ENCODE peak calls at places on chromosomes 7 and 10, in ten cellular contexts. H is RKO, X is hippocampal formation, B is COR-L47, F is fibroblast of lung, D is HFF-Myc, J is HS-5, R is AG08395, W is Calu3, G is GM06990. I is an unnamed sample.

GRCh38 chr10:91883549-91884542 is 25.4 kb downstream of the FGFBP3 start:
- DNase-seq in D (no peak), H (no peak), W (no peak), J (no peak), G (no peak), R (peak), B (no peak), F (peak), X (no peak), I (no peak)

GRCh38 chr7:149181136-149181790 is 14.1 kb upstream of the ZNF282 start:
- DNase-seq in R (no peak), D (no peak), F (no peak), X (no peak), H (no peak), W (no peak), B (no peak), J (no peak), G (no peak), I (no peak)

GRCh38 chr7:155009570-155010157 is 6.7 kb upstream of the PAXIP1 start:
- DNase-seq in J (no peak), X (no peak), B (no peak), W (peak), F (no peak), R (no peak), H (peak), D (no peak), G (no peak), I (no peak)

GRCh38 chr10:45034301-45034700 is 33.6 kb downstream of the ZNF22 start:
- DNase-seq in F (peak), H (no peak), D (no peak), X (no peak), J (no peak), G (no peak), W (no peak), B (no peak), R (no peak), I (no peak)

GRCh38 chr7:137590071-137590470 is 246.5 kb upstream of the PTN start:
- DNase-seq in J (no peak), R (no peak), W (no peak), X (no peak), H (no peak), G (no peak), F (no peak), B (no peak), D (no peak), I (no peak)

GRCh38 chr7:74040101-74040790 is 12.3 kb downstream of the ELN start:
- DNase-seq in X (no peak), R (no peak), H (no peak), B (no peak), D (peak), G (no peak), W (no peak), J (no peak), F (no peak), I (no peak)

GRCh38 chr7:158655931-158656441 is 48.6 kb downstream of the NCAPG2 start:
- DNase-seq in D (no peak), W (no peak), F (no peak), X (no peak), H (no peak), J (no peak), B (no peak), R (no peak), G (peak), I (no peak)

GRCh38 chr7:2619120-2619519 is 12.7 kb upstream of the TTYH3 start:
- DNase-seq in W (no peak), G (no peak), H (no peak), B (no peak), X (no peak), D (no peak), F (peak), J (no peak), R (peak), I (no peak)

GRCh38 chr7:141697211-141697871 is 4.6 kb downstream of the DENND11 start:
- DNase-seq in H (peak), F (no peak), X (peak), G (no peak), B (peak), W (no peak), J (peak), D (no peak), R (peak), I (peak)

GRCh38 chr10:11782793-11783557 is 40.2 kb upstream of the PROSER2 start:
- DNase-seq in W (peak), D (peak), F (peak), G (no peak), R (peak), J (no peak), B (peak), H (peak), X (no peak), I (peak)

I was measured in pons.